ENCODE peak calls at places on chromosome 13, in nine cellular contexts. I is right lobe of liver, X is esophagus muscularis mucosa, D is uterus, K is HepG2, J is sigmoid colon, Z is breast epithelium, M is body of pancreas, F is K562. L is an unnamed sample.
A peak's percentile ranks its signal among the peaks of the same experiment; 100 is the strongest.

GRCh38 chr13:68099616-68100015 is 869.5 kb upstream of the PCDH9 start:
- DNase-seq in D (no peak), Z (no peak), F (no peak), M (no peak), J (no peak), X (no peak), I (no peak), K (no peak), L (no peak)

GRCh38 chr13:38415233-38415632 is 65.6 kb downstream of the UFM1 start:
- DNase-seq in Z (no peak), M (no peak), J (no peak), I (no peak), F (peak; percentile 13), D (no peak), K (no peak), X (no peak), L (no peak)

GRCh38 chr13:39765801-39766463 is 110.5 kb downstream of the COG6 start:
- DNase-seq in K (no peak), I (peak; percentile 75), D (peak; percentile 51), Z (no peak), F (no peak), M (peak; percentile 44), X (no peak), J (peak; percentile 75), L (peak; percentile 70)

GRCh38 chr13:80824231-80824630 is 483.3 kb upstream of the SPRY2 start:
- DNase-seq in X (no peak), K (no peak), M (no peak), I (no peak), J (no peak), F (no peak), Z (no peak), D (no peak), L (no peak)

GRCh38 chr13:82477436-82477835 is 1404.8 kb downstream of the SLITRK1 start:
- DNase-seq in Z (no peak), X (no peak), D (no peak), M (no peak), I (no peak), F (no peak), J (no peak), K (no peak), L (no peak)

GRCh38 chr13:110284809-110285519 is 22.0 kb downstream of the COL4A1 start:
- DNase-seq in J (peak; percentile 29), X (no peak), I (no peak), Z (no peak), D (no peak), F (no peak), K (no peak), M (no peak), L (no peak)

GRCh38 chr13:82747948-82748347 is 1134.3 kb downstream of the SLITRK1 start:
- DNase-seq in F (no peak), X (no peak), I (no peak), J (no peak), D (no peak), Z (no peak), M (no peak), K (no peak), L (no peak)

GRCh38 chr13:59607780-59608233 is 555.9 kb downstream of the DIAPH3 start:
- DNase-seq in I (no peak), K (no peak), M (no peak), Z (no peak), D (no peak), J (no peak), F (no peak), X (no peak), L (no peak)

GRCh38 chr13:103224804-103225203 is 158.6 kb upstream of the SLC10A2 start:
- DNase-seq in K (no peak), X (no peak), Z (no peak), M (no peak), F (no peak), I (no peak), D (no peak), J (no peak), L (no peak)

GRCh38 chr13:87274209-87274819 is 396.9 kb upstream of the SLITRK5 start:
- DNase-seq in Z (no peak), I (peak; percentile 48), M (peak; percentile 28), D (no peak), X (no peak), K (peak; percentile 43), F (peak; percentile 39), J (no peak), L (peak; percentile 54)

GRCh38 chr13:54449922-54450321 is 1421.3 kb downstream of the OLFM4 start:
- DNase-seq in X (no peak), F (no peak), I (no peak), Z (no peak), K (no peak), D (no peak), J (no peak), M (no peak), L (no peak)

GRCh38 chr13:52348983-52349780 is 56.8 kb downstream of the THSD1 start:
- DNase-seq in F (peak; percentile 26), D (no peak), Z (no peak), I (no peak), J (no peak), M (no peak), K (no peak), X (no peak), L (no peak)

GRCh38 chr13:41294914-41295313 is 16.2 kb upstream of the NAA16 start:
- DNase-seq in K (no peak), M (no peak), D (no peak), J (no peak), F (no peak), X (no peak), I (no peak), Z (no peak), L (no peak)

GRCh38 chr13:112975401-112975939 is 6.5 kb downstream of the MCF2L start:
- DNase-seq in Z (no peak), F (no peak), I (no peak), K (no peak), D (no peak), X (no peak), M (no peak), J (no peak), L (no peak)

GRCh38 chr13:112625698-112626097 is 37.7 kb upstream of the TUBGCP3 start:
- DNase-seq in I (peak; percentile 17), D (no peak), K (no peak), X (no peak), F (no peak), J (no peak), Z (no peak), M (no peak), L (no peak)

GRCh38 chr13:30308548-30308947 is 1.2 kb upstream of the KATNAL1 start:
- DNase-seq in K (no peak), D (no peak), Z (no peak), F (peak; percentile 88), I (no peak), X (no peak), J (no peak), M (no peak), L (peak; percentile 36)

GRCh38 chr13:43316997-43317396 is 293.6 kb downstream of the DNAJC15 start:
- DNase-seq in M (no peak), J (peak; percentile 72), Z (no peak), F (no peak), I (peak; percentile 51), K (no peak), D (peak; percentile 19), X (no peak), L (no peak)

GRCh38 chr13:98479496-98480003 is 97.4 kb downstream of the STK24 start:
- DNase-seq in I (no peak), M (no peak), J (peak; percentile 61), F (no peak), D (no peak), X (no peak), K (no peak), Z (no peak), L (no peak)
- H3K4me1 ChIP-seq in I (no peaks in the 10 kb centered on the region), M (peaks cover 67% of the 10 kb centered on the region), J (peaks cover 96% of the 10 kb centered on the region), F (peaks cover 58% of the 10 kb centered on the region), D (peaks cover 33% of the 10 kb centered on the region), X (peaks cover 62% of the 10 kb centered on the region), K (peaks cover 84% of the 10 kb centered on the region), Z (peaks cover 17% of the 10 kb centered on the region), L (peaks cover 57% of the 10 kb centered on the region)

DNA sequence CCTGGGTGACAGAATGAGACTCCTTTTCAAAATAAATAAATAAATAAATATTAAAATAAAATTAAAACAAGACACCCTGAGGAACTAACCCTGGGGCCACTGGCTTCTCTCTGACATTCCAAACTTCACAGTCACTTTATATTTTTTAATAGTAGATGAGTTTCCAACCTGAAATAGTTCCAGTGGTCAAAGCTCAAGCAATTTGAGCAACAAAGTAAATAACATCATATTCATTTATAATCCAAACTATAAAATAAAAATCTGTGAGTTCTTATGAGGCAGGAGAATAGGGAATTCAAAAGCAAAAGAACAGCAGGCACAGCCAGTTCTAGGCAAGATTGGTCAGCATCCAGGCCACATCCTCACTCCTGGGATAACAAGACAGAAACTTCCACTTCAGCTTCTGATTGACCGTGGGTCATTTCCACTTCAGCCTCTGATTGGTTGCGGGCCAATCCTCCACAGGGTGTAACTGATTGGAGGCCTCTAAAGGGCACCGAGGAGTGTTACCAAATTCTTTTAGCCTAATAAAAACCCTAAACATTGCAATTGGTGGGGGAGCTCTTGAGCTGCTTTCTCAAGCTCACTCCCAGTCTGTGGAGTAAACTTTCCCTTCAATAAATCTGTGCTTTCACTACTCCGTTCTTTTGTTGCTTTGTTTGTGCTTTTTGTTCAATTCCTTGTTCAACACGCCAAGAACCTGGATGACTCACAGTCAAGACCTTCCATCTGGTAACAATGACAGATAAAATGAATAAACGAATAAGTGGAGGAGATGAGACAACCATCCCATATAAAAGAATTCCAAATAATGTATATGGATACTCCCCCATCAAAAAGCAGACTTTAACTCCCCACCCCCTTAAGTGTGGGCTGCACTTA is 42.5 kb upstream of the AMER2 start:
- DNase-seq in D (no peak), J (peak; percentile 83), F (no peak), I (no peak), Z (no peak), K (no peak), M (no peak), X (no peak), L (no peak)
- TF ChIP-seq POLR2A in D (no peak), J (no peak), F (no peak), I (no peak), Z (no peak), K (no peak), M (no peak), X (no peak), L (no peak)

GRCh38 chr13:113980489-113981064 is 6.7 kb upstream of the C13orf46 start:
- DNase-seq in K (no peak), X (no peak), D (no peak), M (no peak), I (peak; percentile 35), F (no peak), J (peak; percentile 59), Z (no peak), L (no peak)
- H3K36me3 ChIP-seq in K (no peaks in the 10 kb centered on the region), X (peaks cover 27% of the 10 kb centered on the region), D (no peaks in the 10 kb centered on the region), M (no peaks in the 10 kb centered on the region), I (no peaks in the 10 kb centered on the region), F (peaks cover 32% of the 10 kb centered on the region), J (peaks cover 20% of the 10 kb centered on the region), Z (no peaks in the 10 kb centered on the region), L (peaks cover 3% of the 10 kb centered on the region)

GRCh38 chr13:49610176-49610575 is 18.1 kb upstream of the ARL11 start:
- DNase-seq in Z (no peak), D (no peak), K (no peak), I (no peak), J (no peak), M (no peak), X (no peak), F (no peak), L (peak; percentile 58)
- H3K4me1 ChIP-seq in Z (no peaks in the 10 kb centered on the region), D (no peaks in the 10 kb centered on the region), K (peaks cover 21% of the 10 kb centered on the region), I (no peaks in the 10 kb centered on the region), J (no peaks in the 10 kb centered on the region), M (peaks cover 5% of the 10 kb centered on the region), X (no peaks in the 10 kb centered on the region), F (no peaks in the 10 kb centered on the region), L (peaks cover 8% of the 10 kb centered on the region)

L was measured in thyroid gland.